ENCODE peak calls at places on chromosomes 7 and 10, in five cellular contexts. V is stimulated activated CD8-positive, alpha-beta memory T cell treated with anti-CD3 and anti-CD28 coated beads, Interleukin-7, amount 100 ng/mL, for 1 hour; Q is NCI-H1694 treated with DMSO at 0.1 percent for 48 hours; J is foreskin fibroblast; D is omental fat pad. E is an unnamed sample.

GRCh38 chr7:149772821-149773425 is 465 bp downstream of the ZNF467 start:
- DNase-seq in V (no peak), Q (no peak), J (no peak), D (no peak), E (peak; percentile 27)

GRCh38 chr7:45582136-45582742 is 8.1 kb downstream of the ADCY1 start:
- DNase-seq in V (no peak), Q (no peak), J (no peak), D (no peak), E (no peak)

GRCh38 chr7:86964973-86965726 is 94.3 kb downstream of the ELAPOR2 start:
- DNase-seq in V (no peak), Q (no peak), J (no peak), D (no peak), E (no peak)

GRCh38 chr10:49408437-49409306 is 12.8 kb upstream of the DRGX start:
- DNase-seq in V (no peak), Q (no peak), J (no peak), D (no peak), E (no peak)

GRCh38 chr7:8724080-8724718 is 290.8 kb downstream of the NXPH1 start:
- DNase-seq in V (no peak), Q (peak; percentile 81), J (no peak), D (no peak), E (no peak)

GRCh38 chr10:124647421-124648130 is 96.6 kb downstream of the FAM53B start:
- DNase-seq in V (peak; percentile 41), Q (no peak), J (no peak), D (no peak), E (peak; percentile 41)

GRCh38 chr10:96244354-96244753 is 27.0 kb downstream of the BLNK start:
- DNase-seq in V (no peak), Q (no peak), J (no peak), D (no peak), E (no peak)

GRCh38 chr7:64602518-64602917 is 39.6 kb upstream of the ZNF680 start:
- DNase-seq in V (no peak), Q (no peak), J (no peak), D (no peak), E (no peak)

GRCh38 chr10:34413214-34413613 is 401.9 kb downstream of the PARD3 start:
- DNase-seq in V (no peak), Q (no peak), J (no peak), D (no peak), E (no peak)

GRCh38 chr7:26326211-26326610 is 34.5 kb downstream of the SNX10 start:
- DNase-seq in V (no peak), Q (no peak), J (no peak), D (no peak), E (no peak)

GRCh38 chr7:44824894-44825526 is 22.9 kb downstream of the H2AZ2 start:
- DNase-seq in V (no peak), Q (no peak), J (peak; percentile 35), D (no peak), E (no peak)

GRCh38 chr10:21831986-21832735 is 171.4 kb downstream of the DNAJC1 start:
- DNase-seq in V (no peak), Q (no peak), J (peak; percentile 19), D (no peak), E (no peak)

GRCh38 chr7:55031075-55031474 is 12.3 kb downstream of the EGFR start:
- DNase-seq in V (no peak), Q (no peak), J (no peak), D (no peak), E (no peak)

GRCh38 chr7:55502988-55503514 is 69.3 kb downstream of the VOPP1 start:
- DNase-seq in V (no peak), Q (no peak), J (no peak), D (no peak), E (no peak)

GRCh38 chr10:72162978-72163377 is 52.8 kb upstream of the ANAPC16 start:
- DNase-seq in V (no peak), Q (no peak), J (peak; percentile 76), D (no peak), E (no peak)

GRCh38 chr7:142384508-142384922 is 126.7 kb upstream of the PRSS58 start:
- DNase-seq in V (no peak), Q (no peak), J (peak; percentile 24), D (no peak), E (no peak)

GRCh38 chr7:149027055-149027454 is 1.2 kb downstream of the PDIA4 start:
- DNase-seq in V (no peak), Q (no peak), J (no peak), D (no peak), E (no peak)

GRCh38 chr7:142711722-142712616 is 37.3 kb upstream of the PRSS1 start:
- DNase-seq in V (no peak), Q (no peak), J (peak; percentile 13), D (no peak), E (no peak)

GRCh38 chr10:45008524-45009161 is 7.9 kb downstream of the ZNF22 start:
- DNase-seq in V (no peak), Q (peak; percentile 68), J (peak; percentile 75), D (no peak), E (no peak)

GRCh38 chr7:45924283-45924682 is 3.2 kb upstream of the IGFBP3 start:
- DNase-seq in V (no peak), Q (no peak), J (peak; percentile 64), D (no peak), E (no peak)

GRCh38 chr7:76333388-76334101 is 25.2 kb downstream of the YWHAG start:
- DNase-seq in V (no peak), Q (no peak), J (no peak), D (no peak), E (no peak)

GRCh38 chr10:131792011-131792651 is 108.7 kb upstream of the PPP2R2D start:
- DNase-seq in V (no peak), Q (no peak), J (no peak), D (no peak), E (no peak)

GRCh38 chr10:5576780-5577472 is 52.2 kb downstream of the CALML3 start:
- DNase-seq in V (no peak), Q (no peak), J (no peak), D (no peak), E (no peak)

GRCh38 chr7:117946201-117946633 is 73.0 kb upstream of the CTTNBP2 start:
- DNase-seq in V (no peak), Q (no peak), J (no peak), D (no peak), E (no peak)

GRCh38 chr7:130356121-130356759 is 11.6 kb downstream of the CPA5 start:
- DNase-seq in V (no peak), Q (no peak), J (peak; percentile 96), D (no peak), E (no peak)

GRCh38 chr7:74379938-74380337 is 73.8 kb upstream of the GTF2IRD1 start:
- DNase-seq in V (no peak), Q (peak; percentile 79), J (no peak), D (no peak), E (no peak)

GRCh38 chr7:142833174-142834027 is 21.5 kb upstream of the EPHB6 start:
- DNase-seq in V (no peak), Q (no peak), J (no peak), D (no peak), E (no peak)

GRCh38 chr10:50992356-50992866 is 81.9 kb upstream of the PRKG1 start:
- DNase-seq in V (no peak), Q (no peak), J (no peak), D (no peak), E (no peak)

GRCh38 chr7:19623676-19624075 is 85.2 kb downstream of the POLR1F start:
- DNase-seq in V (no peak), Q (no peak), J (no peak), D (no peak), E (no peak)

GRCh38 chr10:16795410-16796073 is 21.7 kb downstream of the RSU1 start:
- DNase-seq in V (no peak), Q (no peak), J (no peak), D (no peak), E (no peak)

GRCh38 chr10:100204370-100204769 is 18.5 kb upstream of the ERLIN1 start:
- DNase-seq in V (no peak), Q (no peak), J (no peak), D (no peak), E (no peak)